ENCODE peak calls at places on chromosomes 1 and 21, in nine cellular contexts. H is epithelial cell of esophagus; N is left ventricle myocardium inferior; T is pancreas; G is lower leg skin; Y is heart right ventricle; W is CD4-positive, alpha-beta T cell; L is GM10248; V is heart left ventricle. M is an unnamed sample.

GRCh38 chr1:240247899-240248298 is 156.2 kb downstream of the FMN2 start:
- DNase-seq in W (no peak), L (no peak), T (no peak), G (no peak), H (no peak), N (no peak), Y (no peak), V (no peak), M (no peak)

GRCh38 chr1:29889776-29890175 is 653.5 kb downstream of the PTPRU start:
- DNase-seq in N (no peak), L (no peak), H (no peak), V (no peak), W (no peak), G (no peak), T (no peak), Y (no peak), M (no peak)

GRCh38 chr1:96979287-96979686 is 257.7 kb downstream of the PTBP2 start:
- DNase-seq in H (no peak), W (no peak), V (no peak), T (no peak), N (no peak), Y (no peak), G (no peak), L (no peak), M (no peak)

GRCh38 chr21:32359719-32360260 is 33.0 kb downstream of the URB1 start:
- DNase-seq in V (no peak), G (no peak), T (no peak), Y (no peak), N (no peak), H (peak; percentile 56), L (no peak), W (no peak), M (no peak)

GRCh38 chr1:209613351-209614150 is 30.0 kb downstream of the CAMK1G start:
- DNase-seq in V (no peak), W (no peak), N (no peak), H (peak; percentile 67), G (no peak), Y (no peak), T (no peak), L (no peak), M (no peak)

GRCh38 chr1:183633676-183634343 is 1.8 kb downstream of the ARPC5 start:
- DNase-seq in N (no peak), Y (no peak), T (no peak), H (peak; percentile 68), W (no peak), L (peak; percentile 37), V (no peak), G (no peak), M (no peak)

GRCh38 chr1:58968360-58968952 is 184.6 kb upstream of the JUN start:
- DNase-seq in V (peak; percentile 82), N (peak; percentile 85), W (no peak), T (peak; percentile 89), G (peak; percentile 81), L (peak; percentile 60), Y (peak; percentile 78), H (no peak), M (peak; percentile 58)

GRCh38 chr1:183689770-183690204 is 36.7 kb upstream of the APOBEC4 start:
- DNase-seq in G (no peak), N (no peak), L (peak; percentile 22), H (peak; percentile 15), W (no peak), Y (no peak), T (no peak), V (no peak), M (no peak)

GRCh38 chr21:37200641-37201480 is 66.3 kb downstream of the VPS26C start:
- DNase-seq in V (no peak), W (no peak), G (no peak), T (no peak), N (no peak), H (no peak), L (no peak), Y (no peak), M (no peak)

GRCh38 chr1:186082235-186082937 is 292.7 kb downstream of the TPR start:
- DNase-seq in L (peak; percentile 11), W (no peak), V (peak; percentile 87), T (peak; percentile 27), N (peak; percentile 61), Y (peak; percentile 38), G (peak; percentile 92), H (peak; percentile 91), M (peak; percentile 63)

GRCh38 chr1:180194546-180195207 is 35.4 kb upstream of the LHX4 start:
- DNase-seq in L (no peak), G (no peak), H (no peak), Y (no peak), V (no peak), N (no peak), T (no peak), W (no peak), M (peak; percentile 11)

GRCh38 chr1:150507912-150508864 is at the start of gene ECM1:
- DNase-seq in Y (peak; percentile 33), W (no peak), V (peak; percentile 79), H (peak; percentile 83), N (peak; percentile 61), G (peak; percentile 77), T (no peak), L (no peak), M (no peak)

GRCh38 chr1:184152502-184152901 is 101.0 kb downstream of the TSEN15 start:
- DNase-seq in N (peak; percentile 34), T (no peak), Y (no peak), W (no peak), V (peak; percentile 58), G (no peak), H (no peak), L (no peak), M (peak; percentile 26)

GRCh38 chr1:198937231-198938031 is 298.6 kb downstream of the PTPRC start:
- DNase-seq in L (peak; percentile 69), V (peak; percentile 72), Y (no peak), G (peak; percentile 53), T (no peak), N (no peak), H (peak; percentile 92), W (peak; percentile 9), M (peak; percentile 62)

GRCh38 chr1:115980998-115981993 is 5.0 kb downstream of the SLC22A15 start:
- DNase-seq in V (peak; percentile 23), N (no peak), T (no peak), H (peak; percentile 62), G (no peak), L (peak; percentile 51), Y (no peak), W (no peak), M (peak; percentile 24)

GRCh38 chr1:180632326-180633088 is 685 bp downstream of the XPR1 start:
- DNase-seq in G (no peak), H (peak; percentile 45), V (peak; percentile 69), N (peak; percentile 62), W (peak; percentile 32), T (peak; percentile 77), Y (peak; percentile 72), L (peak; percentile 68), M (peak; percentile 84)

GRCh38 chr1:180926164-180926981 is 13.7 kb downstream of the KIAA1614 start:
- DNase-seq in Y (peak; percentile 75), T (no peak), V (peak; percentile 75), G (no peak), W (no peak), L (no peak), H (no peak), N (peak; percentile 77), M (no peak)

GRCh38 chr1:32863516-32864245 is 7.0 kb downstream of the FNDC5 start:
- DNase-seq in H (no peak), G (no peak), N (no peak), T (no peak), V (no peak), L (no peak), Y (no peak), W (no peak), M (no peak)

GRCh38 chr1:181335631-181336030 is 147.7 kb upstream of the CACNA1E start:
- DNase-seq in W (no peak), L (no peak), Y (no peak), N (no peak), H (no peak), T (no peak), V (no peak), G (no peak), M (no peak)

DNA sequence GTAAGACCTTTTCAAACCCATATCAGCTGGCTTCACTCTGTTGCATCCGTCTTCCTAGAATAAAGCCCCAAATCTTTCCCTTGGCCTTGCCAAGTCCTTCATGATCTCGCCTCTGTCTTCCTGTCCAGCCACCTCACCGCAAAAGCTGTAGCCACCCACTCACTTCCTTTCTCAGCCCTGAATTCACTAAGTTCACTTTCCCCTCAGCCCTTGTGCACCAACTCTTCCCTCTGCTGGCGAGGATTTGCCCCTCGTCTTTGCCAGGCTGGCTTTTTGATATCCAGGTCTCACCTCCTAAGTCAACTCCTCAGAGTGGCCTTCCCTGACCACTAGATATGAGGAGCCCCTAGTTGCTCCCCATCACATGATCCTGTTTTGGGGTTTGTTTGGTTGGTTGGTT is 3.9 kb upstream of the COL16A1 start:
- DNase-seq in H (peak; percentile 45), L (peak; percentile 64), V (peak; percentile 33), G (no peak), Y (no peak), T (no peak), N (no peak), W (no peak), M (no peak)
- TF ChIP-seq CTCF in H (no peak), L (peak; percentile 45), V (no peak), G (no peak), Y (peak; percentile 29), T (no peak), N (peak; percentile 11), W (no peak), M (no peak)

GRCh38 chr1:31572323-31573104 is 3.8 kb upstream of the TINAGL1 start:
- DNase-seq in Y (no peak), W (no peak), L (no peak), H (peak; percentile 95), V (no peak), T (no peak), N (no peak), G (no peak), M (peak; percentile 16)
- TF ChIP-seq CTCF in Y (no peak), W (no peak), L (no peak), H (no peak), V (no peak), T (no peak), N (no peak), G (no peak), M (no peak)

GRCh38 chr1:2104621-2105427 is 54.6 kb downstream of the PRKCZ start:
- DNase-seq in G (no peak), L (no peak), V (no peak), T (peak; percentile 28), Y (peak; percentile 10), N (no peak), W (no peak), H (no peak), M (peak; percentile 28)
- TF ChIP-seq CTCF in G (no peak), L (no peak), V (no peak), T (no peak), Y (no peak), N (no peak), W (no peak), H (no peak), M (no peak)

DNA sequence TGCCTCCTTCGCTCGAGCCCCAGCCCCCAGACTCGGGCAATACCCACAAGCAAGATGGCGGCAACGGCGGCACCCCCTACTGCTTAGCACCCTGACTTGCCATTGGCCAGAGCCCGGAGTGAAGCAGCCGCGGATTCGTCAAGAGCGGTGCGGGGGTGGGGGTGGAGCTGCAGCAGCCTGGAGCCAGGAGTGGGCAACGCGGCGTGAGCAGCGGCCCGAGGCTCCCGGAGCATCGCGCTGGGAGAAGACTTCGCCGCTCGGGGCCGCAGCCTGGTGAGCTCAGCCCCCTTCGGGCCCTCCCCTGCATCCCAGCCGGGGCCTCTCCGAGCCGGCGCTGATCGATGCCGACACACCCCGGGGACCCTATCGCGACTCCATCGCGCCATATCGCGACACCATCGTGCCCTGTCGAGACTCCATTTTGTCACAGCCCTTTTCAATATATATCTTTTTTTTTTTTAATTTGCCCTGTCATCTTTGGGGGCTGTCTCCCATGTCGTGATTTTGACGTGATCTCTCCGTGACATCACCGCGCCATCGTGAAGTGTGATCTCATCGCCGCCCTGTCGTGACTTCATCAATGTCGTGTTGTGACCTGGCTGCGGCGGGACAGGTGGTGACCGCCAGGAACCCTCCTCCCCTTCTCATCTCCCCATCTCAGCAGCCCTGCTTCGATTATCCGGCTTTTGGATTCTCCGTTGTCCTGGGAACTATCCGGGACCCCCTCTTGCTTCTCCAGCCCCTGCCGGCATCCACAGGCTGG is at the start of gene NCDN:
- DNase-seq in Y (peak; percentile 96), G (peak; percentile 96), T (peak; percentile 96), N (peak; percentile 98), L (peak; percentile 97), W (peak; percentile 90), H (peak; percentile 99), V (peak; percentile 98), M (peak; percentile 97)
- TF ChIP-seq CTCF in Y (no peak), G (no peak), T (no peak), N (no peak), L (no peak), W (no peak), H (no peak), V (no peak), M (no peak)